ENCODE peak calls at places on chromosomes 7 and 10, in four cellular contexts. X is Panc1, I is B cell, Q is astrocyte of the cerebellum. F is an unnamed sample.

GRCh38 chr7:53087274-53087673 is 51.8 kb downstream of the POM121L12 start:
- DNase-seq in X (no peak), I (no peak), Q (no peak), F (no peak)

GRCh38 chr7:131105803-131106680 is 221.6 kb upstream of the MKLN1 start:
- DNase-seq in X (no peak), I (peak), Q (no peak), F (peak)

GRCh38 chr7:135716677-135717238 is 11.2 kb downstream of the SLC13A4 start:
- DNase-seq in X (no peak), I (no peak), Q (peak), F (no peak)

GRCh38 chr10:85926986-85927385 is 439.6 kb downstream of the GRID1 start:
- DNase-seq in X (no peak), I (no peak), Q (no peak), F (no peak)

GRCh38 chr10:44030132-44030531 is 354.8 kb downstream of the CXCL12 start:
- DNase-seq in X (no peak), I (no peak), Q (no peak), F (peak)

GRCh38 chr7:22651036-22651435 is 76.0 kb upstream of the IL6 start:
- DNase-seq in X (no peak), I (no peak), Q (no peak), F (no peak)

GRCh38 chr10:74153123-74153522 is 2.1 kb downstream of the ADK start:
- DNase-seq in X (no peak), I (no peak), Q (no peak), F (no peak)

GRCh38 chr7:82335927-82336326 is 107.7 kb downstream of the CACNA2D1 start:
- DNase-seq in X (no peak), I (no peak), Q (peak), F (no peak)

GRCh38 chr7:135320277-135320676 is 86.6 kb downstream of the STRA8 start:
- DNase-seq in X (no peak), I (no peak), Q (peak), F (no peak)

GRCh38 chr7:111827863-111828504 is 265.7 kb upstream of the IMMP2L start:
- DNase-seq in X (no peak), I (no peak), Q (peak), F (no peak)

GRCh38 chr7:74299401-74299800 is 10.2 kb downstream of the CLIP2 start:
- DNase-seq in X (no peak), I (no peak), Q (no peak), F (no peak)

GRCh38 chr7:3649250-3649649 is 348.2 kb downstream of the SDK1 start:
- DNase-seq in X (no peak), I (no peak), Q (no peak), F (no peak)
- TF ChIP-seq CTCF in X (peak), I (peak), Q (peak), F (no peak)

DNA sequence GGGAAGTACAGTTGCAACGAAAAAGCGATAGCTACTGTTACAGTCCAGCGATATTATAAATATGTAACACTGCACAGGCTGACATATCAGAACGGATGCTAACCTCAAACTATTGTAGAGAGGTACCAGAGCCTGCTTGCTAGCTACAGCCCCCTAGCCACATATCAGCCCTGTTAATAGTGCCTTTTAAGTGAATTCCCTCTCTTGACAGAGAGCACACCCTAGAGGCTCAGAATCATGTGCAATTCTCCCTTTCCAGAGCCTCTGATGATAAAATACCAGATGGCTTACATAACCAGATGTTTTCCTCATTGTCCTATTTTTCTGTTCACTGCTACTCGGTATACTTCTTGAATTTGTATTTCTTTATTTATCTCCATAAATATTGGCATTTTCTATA is 960.7 kb upstream of the CELF2 start:
- DNase-seq in X (no peak), I (no peak), Q (no peak), F (no peak)
- TF ChIP-seq CTCF in X (no peak), I (no peak), Q (no peak), F (no peak)

GRCh38 chr10:118955531-118956252 is 73.8 kb upstream of the NANOS1 start:
- DNase-seq in X (no peak), I (no peak), Q (no peak), F (peak)
- TF ChIP-seq CTCF in X (no peak), I (no peak), Q (no peak), F (no peak)

DNA sequence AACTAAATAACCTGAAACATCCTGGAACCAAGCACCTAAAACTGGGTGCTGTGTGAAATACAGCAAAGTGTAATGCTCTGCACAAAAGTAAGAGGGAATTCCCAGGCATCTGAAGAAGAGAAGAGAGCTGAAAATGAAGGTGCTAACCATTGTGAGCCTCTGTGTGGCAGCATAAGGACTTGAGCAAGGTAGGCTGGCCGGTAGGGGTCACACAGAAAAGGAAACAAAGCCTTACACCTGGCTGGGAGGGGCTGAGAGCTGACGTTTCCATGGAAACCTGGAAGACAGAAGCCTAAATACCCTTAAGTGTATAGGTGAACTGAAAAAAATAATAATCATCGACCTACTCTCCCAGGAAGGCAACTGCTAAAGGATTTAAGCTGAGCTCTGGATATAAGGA is 48.6 kb downstream of the CUL1 start:
- DNase-seq in X (no peak), I (no peak), Q (no peak), F (no peak)
- TF ChIP-seq CTCF in X (peak), I (no peak), Q (peak), F (no peak)

DNA sequence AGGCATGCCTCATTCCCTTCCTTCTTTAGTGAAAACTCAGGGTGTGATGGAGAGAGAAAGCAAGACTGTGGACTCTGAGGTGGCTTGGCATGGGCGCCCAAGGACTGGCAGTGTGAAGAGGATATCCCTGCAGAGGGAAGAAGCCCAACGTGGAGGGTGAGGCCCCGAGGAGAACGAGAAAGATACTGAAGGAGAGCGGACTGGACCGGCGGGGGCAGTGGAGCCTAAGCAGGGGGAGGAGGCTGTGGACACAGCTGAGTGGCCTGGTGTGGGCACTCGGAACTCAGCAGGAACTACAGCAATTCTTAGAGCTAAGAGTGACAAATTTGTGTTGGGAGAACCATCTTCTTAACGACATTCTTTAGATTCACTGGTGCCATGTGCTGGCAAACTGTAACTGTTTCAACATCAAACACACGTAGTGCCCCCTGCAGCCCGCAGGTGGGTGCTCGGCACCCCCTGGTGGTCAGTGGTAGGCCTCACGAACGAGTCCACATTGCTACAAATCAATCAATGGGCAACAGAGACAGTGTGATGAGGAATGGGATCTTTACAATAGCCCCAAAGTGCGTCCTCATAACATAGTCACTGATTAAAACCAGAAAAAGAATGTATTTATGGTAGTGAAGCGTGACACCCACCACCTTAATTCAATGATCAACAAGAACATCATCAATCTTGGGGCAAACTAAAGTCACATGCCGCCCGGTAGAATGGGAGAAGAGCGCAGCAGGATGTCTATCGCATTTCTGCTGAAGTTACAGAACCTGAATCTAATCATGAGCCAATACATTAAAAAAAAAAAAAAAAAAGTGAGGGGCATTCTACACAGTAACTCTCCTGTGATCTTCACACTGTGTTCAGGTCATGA is 2.0 kb upstream of the SFTPA1 start:
- DNase-seq in X (no peak), I (no peak), Q (no peak), F (peak)
- TF ChIP-seq CTCF in X (peak), I (peak), Q (peak), F (peak)

GRCh38 chr7:150787321-150788281 is 12.6 kb downstream of the TMEM176B start:
- DNase-seq in X (no peak), I (no peak), Q (no peak), F (no peak)
- TF ChIP-seq CTCF in X (no peak), I (no peak), Q (no peak), F (no peak)

GRCh38 chr10:57921140-57921539 is 346.6 kb downstream of the IPMK start:
- DNase-seq in X (no peak), I (no peak), Q (no peak), F (no peak)

GRCh38 chr10:57919864-57920263 is 347.8 kb downstream of the IPMK start:
- DNase-seq in X (no peak), I (no peak), Q (no peak), F (no peak)

GRCh38 chr10:57917019-57917418 is 350.7 kb downstream of the IPMK start:
- DNase-seq in X (no peak), I (no peak), Q (no peak), F (no peak)
- TF ChIP-seq CTCF in X (no peak), I (no peak), Q (no peak), F (no peak)

GRCh38 chr7:32266932-32267475 is 196.8 kb upstream of the PDE1C start:
- DNase-seq in X (no peak), I (no peak), Q (no peak), F (no peak)
- TF ChIP-seq CTCF in X (peak), I (no peak), Q (no peak), F (no peak)

F was measured in GM13976.